ENCODE peak calls at places on chromosomes 7 and 10, in eight cellular contexts. Z is breast epithelium, H is cardiac muscle cell, M is fibroblast of lung, R is A549, G is pancreas, Q is foreskin fibroblast, D is ovary. T is an unnamed sample.

GRCh38 chr10:94038024-94038423 is 44.3 kb downstream of the PLCE1 start:
- DNase-seq in M (peak), R (peak), G (no peak), H (peak), D (no peak), Z (no peak), Q (peak), T (peak)

GRCh38 chr10:88386204-88386877 is 196.8 kb downstream of the RNLS start:
- DNase-seq in D (no peak), M (peak), Z (no peak), R (peak), Q (peak), H (peak), G (no peak), T (peak)

GRCh38 chr10:43569681-43570080 is 4.7 kb downstream of the ZNF239 start:
- DNase-seq in Z (no peak), R (no peak), D (no peak), Q (no peak), M (no peak), G (no peak), H (no peak), T (no peak)

GRCh38 chr7:116443101-116443523 is 56.4 kb upstream of the CAV2 start:
- DNase-seq in G (no peak), R (peak), D (no peak), Q (peak), M (peak), H (peak), Z (no peak), T (peak)

GRCh38 chr7:44116789-44117666 is 6.3 kb downstream of the POLD2 start:
- DNase-seq in G (peak), R (no peak), D (peak), M (no peak), Z (no peak), Q (no peak), H (no peak), T (no peak)

GRCh38 chr7:45938626-45939302 is 17.7 kb upstream of the IGFBP3 start:
- DNase-seq in G (no peak), Q (no peak), Z (no peak), M (no peak), D (no peak), R (no peak), H (no peak), T (no peak)

GRCh38 chr7:66832531-66833351 is 88.3 kb upstream of the TMEM248 start:
- DNase-seq in M (no peak), R (no peak), G (no peak), Z (no peak), H (no peak), Q (no peak), D (no peak), T (no peak)

GRCh38 chr10:107914450-107915276 is 750.2 kb upstream of the SORCS1 start:
- DNase-seq in D (no peak), G (peak), Q (peak), R (no peak), H (peak), Z (no peak), M (peak), T (no peak)

GRCh38 chr10:2081501-2081900 is 344.2 kb upstream of the ADARB2 start:
- DNase-seq in D (no peak), R (no peak), Z (no peak), H (no peak), Q (no peak), M (no peak), G (no peak), T (no peak)

GRCh38 chr10:25747038-25747437 is 187.0 kb upstream of the MYO3A start:
- DNase-seq in D (no peak), H (no peak), Q (no peak), G (no peak), M (no peak), R (no peak), Z (no peak), T (peak)

GRCh38 chr7:38294926-38295325 is 21.5 kb upstream of the TARP start:
- DNase-seq in Z (no peak), R (no peak), D (no peak), H (no peak), Q (no peak), G (no peak), M (no peak), T (no peak)

GRCh38 chr7:38292442-38292841 is 19.0 kb upstream of the TARP start:
- DNase-seq in Z (no peak), R (no peak), M (no peak), Q (no peak), H (no peak), G (no peak), D (no peak), T (no peak)

GRCh38 chr7:38296059-38296857 is 22.8 kb upstream of the TARP start:
- DNase-seq in Q (no peak), M (no peak), G (no peak), D (no peak), H (no peak), R (no peak), Z (no peak), T (no peak)

GRCh38 chr7:38291650-38292049 is 18.2 kb upstream of the TARP start:
- DNase-seq in Z (no peak), R (no peak), G (no peak), Q (no peak), H (no peak), D (no peak), M (no peak), T (no peak)

DNA sequence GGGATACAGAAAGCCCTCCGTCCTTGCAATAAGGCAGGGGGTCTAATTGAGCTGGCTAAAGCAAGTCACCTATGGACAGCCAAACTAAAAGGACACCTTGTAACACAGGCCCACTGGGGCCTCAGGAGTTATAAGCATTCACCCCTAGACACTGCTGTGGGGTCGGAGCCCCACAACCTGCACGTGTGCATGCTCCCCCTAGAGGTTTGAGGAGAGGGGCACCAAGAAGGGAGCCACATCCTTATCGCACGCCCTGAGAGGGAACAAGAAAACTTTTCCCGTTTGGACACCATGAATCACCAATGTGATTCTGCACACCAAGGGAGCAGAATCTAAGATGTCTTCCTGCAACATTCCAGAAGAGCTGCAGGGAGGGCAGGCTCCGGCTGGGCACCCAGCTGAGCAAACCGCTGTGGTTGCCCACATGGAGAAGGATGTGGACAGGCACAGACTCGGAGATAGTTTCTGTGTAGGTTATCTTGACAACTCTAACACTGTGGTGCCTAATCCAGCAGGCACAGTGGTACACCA is 17.7 kb upstream of the TARP start:
- DNase-seq in G (no peak), Q (no peak), R (no peak), H (no peak), Z (no peak), M (no peak), D (no peak), T (no peak)
- TF ChIP-seq CTCF in G (no peak), Q (no peak), R (no peak), H (no peak), Z (no peak), M (no peak), D (no peak), T (no peak)

GRCh38 chr7:143410523-143411004 is 1.9 kb upstream of the EPHA1 start:
- DNase-seq in Q (peak), G (no peak), Z (no peak), R (no peak), M (peak), D (no peak), H (peak), T (peak)
- H3K4me3 ChIP-seq in Q (no peak), G (no peak), Z (no peak), R (no peak), M (no peak), D (no peak), H (no peak), T (no peak)

GRCh38 chr7:107167483-107168232 is 1.1 kb upstream of the HBP1 start:
- DNase-seq in M (peak), R (peak), Z (no peak), Q (peak), G (no peak), H (peak), D (no peak), T (peak)
- TF ChIP-seq CTCF in M (peak), R (peak), Z (peak), Q (peak), G (peak), H (peak), D (no peak), T (peak)

DNA sequence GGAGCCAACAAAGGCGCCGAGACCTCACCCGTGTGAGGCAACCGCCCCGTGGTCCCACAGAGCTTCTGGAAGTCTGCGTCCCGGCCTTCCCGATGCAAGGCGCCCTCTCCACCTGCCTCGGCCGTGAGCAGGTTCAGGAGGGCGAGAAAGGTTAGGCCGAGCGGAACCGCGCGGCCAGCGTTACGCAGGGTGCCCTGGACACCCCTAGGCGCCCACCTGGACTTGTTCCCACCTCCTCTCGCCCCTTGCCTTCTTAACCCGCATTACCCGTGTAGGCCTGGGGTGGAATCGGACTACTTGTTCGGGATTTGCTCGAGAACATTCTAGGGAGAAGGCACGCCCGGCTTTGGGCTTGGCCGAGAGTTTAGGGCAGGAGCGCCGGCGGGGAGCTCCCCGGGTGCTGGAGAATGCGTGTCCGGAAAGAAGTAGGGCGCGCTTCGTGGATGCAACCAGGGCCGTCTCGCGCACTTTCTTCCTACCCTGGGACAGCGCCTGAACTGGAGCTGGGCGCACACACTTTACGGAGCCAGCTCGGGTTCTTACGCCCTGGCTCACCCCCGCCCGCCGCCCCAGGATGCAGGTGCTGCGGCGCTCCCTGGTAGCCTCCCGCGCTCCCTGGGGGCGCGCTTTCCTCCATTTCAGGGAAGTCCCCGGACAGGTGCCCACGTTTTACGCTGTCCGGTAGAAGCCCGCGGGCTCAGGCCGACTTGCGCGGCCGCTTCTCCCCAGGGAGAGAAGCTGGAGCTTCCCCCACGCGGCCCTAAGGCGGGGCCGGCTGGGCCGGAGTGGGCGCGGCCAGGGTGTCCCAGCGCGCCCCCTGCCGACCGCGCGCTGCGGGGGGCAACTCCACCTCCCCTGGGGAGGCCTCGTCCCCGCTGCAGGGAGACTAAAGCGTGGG is 74.5 kb downstream of the INSIG1 start:
- DNase-seq in Q (peak), D (no peak), G (peak), Z (no peak), R (peak), H (no peak), M (no peak), T (no peak)
- H3K4me3 ChIP-seq in Q (no peak), D (no peak), G (peak), Z (no peak), R (peak), H (no peak), M (no peak), T (no peak)

GRCh38 chr7:124996778-124997177 is 67.2 kb upstream of the POT1 start:
- DNase-seq in Z (no peak), Q (no peak), H (peak), G (no peak), D (no peak), R (no peak), M (peak), T (no peak)
- TF ChIP-seq CTCF in Z (no peak), Q (no peak), H (peak), G (no peak), D (no peak), R (peak), M (no peak), T (peak)

GRCh38 chr7:136325021-136325420 is 347.9 kb upstream of the MTPN start:
- DNase-seq in M (no peak), Q (no peak), Z (no peak), R (no peak), G (no peak), H (no peak), D (no peak), T (no peak)

GRCh38 chr7:136326045-136326610 is 349.0 kb upstream of the MTPN start:
- DNase-seq in Z (no peak), Q (no peak), G (no peak), R (no peak), H (no peak), D (no peak), M (no peak), T (no peak)

GRCh38 chr7:136324073-136324704 is 347.0 kb upstream of the MTPN start:
- DNase-seq in G (no peak), Q (no peak), D (no peak), Z (no peak), H (no peak), M (no peak), R (no peak), T (no peak)

GRCh38 chr7:136325578-136325977 is 348.4 kb upstream of the MTPN start:
- DNase-seq in G (no peak), H (no peak), Z (no peak), R (no peak), Q (no peak), M (no peak), D (no peak), T (no peak)
- H3K4me3 ChIP-seq in G (no peak), H (no peak), Z (no peak), R (no peak), Q (no peak), M (no peak), D (no peak), T (no peak)

GRCh38 chr7:99035723-99036530 is 108.0 kb downstream of the SMURF1 start:
- DNase-seq in R (no peak), Z (no peak), M (no peak), G (no peak), D (no peak), Q (no peak), H (no peak), T (no peak)

GRCh38 chr7:99034932-99035722 is 108.8 kb downstream of the SMURF1 start:
- DNase-seq in G (no peak), H (no peak), M (no peak), Z (no peak), Q (no peak), R (no peak), D (no peak), T (no peak)

GRCh38 chr7:99038086-99038855 is 105.6 kb downstream of the SMURF1 start:
- DNase-seq in Q (no peak), D (no peak), H (no peak), R (no peak), M (no peak), Z (no peak), G (no peak), T (no peak)

GRCh38 chr7:99037327-99037940 is 106.5 kb downstream of the SMURF1 start:
- DNase-seq in Z (no peak), G (no peak), D (no peak), M (no peak), Q (no peak), R (no peak), H (no peak), T (no peak)

GRCh38 chr7:99036531-99037175 is 107.3 kb downstream of the SMURF1 start:
- DNase-seq in D (no peak), H (peak), R (peak), M (peak), Z (no peak), Q (peak), G (no peak), T (peak)
- TF ChIP-seq CTCF in D (no peak), H (peak), R (peak), M (peak), Z (peak), Q (peak), G (no peak), T (peak)

T was measured in cardiac fibroblast.